ENCODE peak calls at places on chromosomes 5 and 9, in five cellular contexts. One of them, this sample, is unnamed.

GRCh38 chr5:33507426-33507825 is 66.7 kb downstream of the TARS1 start:
- DNase-seq in ovary: no peak
- DNase-seq in left ventricle myocardium inferior: no peak
- DNase-seq in epithelial cell of esophagus: no peak
- DNase-seq in cardiac fibroblast: peak
- DNase-seq in this sample: no peak

GRCh38 chr5:132272341-132273210 is 15.1 kb downstream of the PDLIM4 start:
- DNase-seq in ovary: peak
- DNase-seq in left ventricle myocardium inferior: peak
- DNase-seq in epithelial cell of esophagus: peak
- DNase-seq in cardiac fibroblast: peak
- DNase-seq in this sample: no peak

GRCh38 chr9:95570646-95571045 is 53.9 kb upstream of the PTCH1 start:
- DNase-seq in ovary: no peak
- DNase-seq in left ventricle myocardium inferior: no peak
- DNase-seq in epithelial cell of esophagus: no peak
- DNase-seq in cardiac fibroblast: peak
- DNase-seq in this sample: no peak

GRCh38 chr5:172959824-172960799 is 888 bp downstream of the RPL26L1 start:
- DNase-seq in ovary: no peak
- DNase-seq in left ventricle myocardium inferior: no peak
- DNase-seq in epithelial cell of esophagus: no peak
- DNase-seq in cardiac fibroblast: peak
- DNase-seq in this sample: no peak

GRCh38 chr9:86337469-86338107 is 16.6 kb downstream of the TUT7 start:
- DNase-seq in ovary: no peak
- DNase-seq in left ventricle myocardium inferior: no peak
- DNase-seq in epithelial cell of esophagus: no peak
- DNase-seq in cardiac fibroblast: no peak
- DNase-seq in this sample: no peak

GRCh38 chr5:132483101-132483500 is 7.5 kb downstream of the IRF1 start:
- DNase-seq in ovary: peak
- DNase-seq in left ventricle myocardium inferior: no peak
- DNase-seq in epithelial cell of esophagus: no peak
- DNase-seq in cardiac fibroblast: no peak
- DNase-seq in this sample: no peak

GRCh38 chr5:11234501-11234911 is 473.5 kb upstream of the DAP start:
- DNase-seq in ovary: no peak
- DNase-seq in left ventricle myocardium inferior: peak
- DNase-seq in epithelial cell of esophagus: no peak
- DNase-seq in cardiac fibroblast: no peak
- DNase-seq in this sample: no peak

GRCh38 chr9:133171161-133171955 is 7.6 kb upstream of the GBGT1 start:
- DNase-seq in ovary: no peak
- DNase-seq in left ventricle myocardium inferior: no peak
- DNase-seq in epithelial cell of esophagus: no peak
- DNase-seq in cardiac fibroblast: no peak
- DNase-seq in this sample: no peak

GRCh38 chr5:95162231-95162992 is 122.5 kb downstream of the MCTP1 start:
- DNase-seq in ovary: no peak
- DNase-seq in left ventricle myocardium inferior: no peak
- DNase-seq in epithelial cell of esophagus: no peak
- DNase-seq in cardiac fibroblast: no peak
- DNase-seq in this sample: no peak

GRCh38 chr5:149887622-149888183 is 56.9 kb downstream of the PDE6A start:
- DNase-seq in ovary: peak
- DNase-seq in left ventricle myocardium inferior: no peak
- DNase-seq in epithelial cell of esophagus: peak
- DNase-seq in cardiac fibroblast: peak
- DNase-seq in this sample: no peak

GRCh38 chr9:83144492-83144891 is 81.5 kb upstream of the RASEF start:
- DNase-seq in ovary: no peak
- DNase-seq in left ventricle myocardium inferior: no peak
- DNase-seq in epithelial cell of esophagus: no peak
- DNase-seq in cardiac fibroblast: no peak
- DNase-seq in this sample: no peak

GRCh38 chr5:77423022-77423750 is 68.9 kb downstream of the WDR41 start:
- DNase-seq in ovary: no peak
- DNase-seq in left ventricle myocardium inferior: no peak
- DNase-seq in epithelial cell of esophagus: no peak
- DNase-seq in cardiac fibroblast: no peak
- DNase-seq in this sample: no peak

GRCh38 chr9:108057421-108058136 is 568.0 kb upstream of the KLF4 start:
- DNase-seq in ovary: no peak
- DNase-seq in left ventricle myocardium inferior: no peak
- DNase-seq in epithelial cell of esophagus: peak
- DNase-seq in cardiac fibroblast: peak
- DNase-seq in this sample: no peak

GRCh38 chr5:61767231-61768080 is 435.4 kb downstream of the ZSWIM6 start:
- DNase-seq in ovary: no peak
- DNase-seq in left ventricle myocardium inferior: no peak
- DNase-seq in epithelial cell of esophagus: no peak
- DNase-seq in cardiac fibroblast: no peak
- DNase-seq in this sample: no peak

DNA sequence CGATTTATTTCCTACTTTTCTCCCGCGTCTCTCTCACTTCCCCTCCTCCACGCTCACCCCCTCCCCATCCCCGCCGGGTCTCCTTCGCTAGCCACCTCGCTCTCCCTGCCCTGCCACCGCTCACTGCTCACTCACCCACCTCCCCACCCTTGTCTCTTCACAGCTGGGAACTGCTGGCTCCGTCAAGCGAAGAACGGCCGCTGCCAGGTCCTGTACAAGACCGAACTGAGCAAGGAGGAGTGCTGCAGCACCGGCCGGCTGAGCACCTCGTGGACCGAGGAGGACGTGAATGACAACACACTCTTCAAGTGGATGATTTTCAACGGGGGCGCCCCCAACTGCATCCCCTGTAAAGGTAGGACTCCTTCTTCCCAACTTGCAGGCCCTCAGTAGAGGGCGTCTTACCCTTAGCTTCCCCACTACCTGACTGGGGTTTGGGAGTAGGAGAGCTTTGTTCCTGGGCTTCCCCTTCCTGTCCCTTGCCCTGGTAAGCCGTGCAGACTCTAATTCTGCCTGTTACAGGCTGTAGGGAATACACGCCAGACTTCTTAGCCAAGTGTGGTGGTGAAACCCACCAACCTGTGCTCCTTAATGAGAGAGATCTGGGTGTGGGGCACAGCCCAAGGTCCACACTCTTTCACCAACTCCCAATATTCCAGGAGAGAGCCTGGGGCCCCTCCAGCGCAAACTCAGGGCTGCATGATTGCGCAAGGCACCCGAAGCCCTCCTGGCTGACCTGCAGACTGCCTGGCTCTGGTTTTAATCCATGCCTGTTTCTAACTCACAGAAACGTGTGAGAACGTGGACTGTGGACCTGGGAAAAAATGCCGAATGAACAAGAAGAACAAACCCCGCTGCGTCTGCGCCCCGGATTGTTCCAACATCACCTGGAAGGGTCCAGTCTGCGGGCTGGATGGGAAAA is 2.5 kb downstream of the FST start:
- DNase-seq in ovary: peak
- DNase-seq in left ventricle myocardium inferior: peak
- DNase-seq in epithelial cell of esophagus: peak
- DNase-seq in cardiac fibroblast: peak
- DNase-seq in this sample: no peak
- TF ChIP-seq CTCF in ovary: no peak
- TF ChIP-seq CTCF in left ventricle myocardium inferior: peak
- TF ChIP-seq CTCF in epithelial cell of esophagus: peak
- TF ChIP-seq CTCF in cardiac fibroblast: peak
- TF ChIP-seq CTCF in this sample: peak

GRCh38 chr9:84271887-84272556 is 68.5 kb downstream of the SLC28A3 start:
- DNase-seq in ovary: peak
- DNase-seq in left ventricle myocardium inferior: no peak
- DNase-seq in epithelial cell of esophagus: no peak
- DNase-seq in cardiac fibroblast: peak
- DNase-seq in this sample: no peak
- H3K4me3 ChIP-seq in ovary: no peak
- H3K4me3 ChIP-seq in left ventricle myocardium inferior: peak
- H3K4me3 ChIP-seq in epithelial cell of esophagus: no peak
- H3K4me3 ChIP-seq in cardiac fibroblast: peak
- H3K4me3 ChIP-seq in this sample: peak

GRCh38 chr9:131347376-131348020 is 46.4 kb upstream of the PRRC2B start:
- DNase-seq in ovary: no peak
- DNase-seq in left ventricle myocardium inferior: no peak
- DNase-seq in epithelial cell of esophagus: no peak
- DNase-seq in cardiac fibroblast: no peak
- DNase-seq in this sample: no peak

GRCh38 chr9:131349881-131350563 is 43.9 kb upstream of the PRRC2B start:
- DNase-seq in ovary: peak
- DNase-seq in left ventricle myocardium inferior: peak
- DNase-seq in epithelial cell of esophagus: peak
- DNase-seq in cardiac fibroblast: peak
- DNase-seq in this sample: peak

GRCh38 chr9:131349522-131349880 is 44.4 kb upstream of the PRRC2B start:
- DNase-seq in ovary: no peak
- DNase-seq in left ventricle myocardium inferior: no peak
- DNase-seq in epithelial cell of esophagus: no peak
- DNase-seq in cardiac fibroblast: no peak
- DNase-seq in this sample: no peak

GRCh38 chr9:131346559-131346958 is 47.3 kb upstream of the PRRC2B start:
- DNase-seq in ovary: no peak
- DNase-seq in left ventricle myocardium inferior: no peak
- DNase-seq in epithelial cell of esophagus: no peak
- DNase-seq in cardiac fibroblast: no peak
- DNase-seq in this sample: no peak

DNA sequence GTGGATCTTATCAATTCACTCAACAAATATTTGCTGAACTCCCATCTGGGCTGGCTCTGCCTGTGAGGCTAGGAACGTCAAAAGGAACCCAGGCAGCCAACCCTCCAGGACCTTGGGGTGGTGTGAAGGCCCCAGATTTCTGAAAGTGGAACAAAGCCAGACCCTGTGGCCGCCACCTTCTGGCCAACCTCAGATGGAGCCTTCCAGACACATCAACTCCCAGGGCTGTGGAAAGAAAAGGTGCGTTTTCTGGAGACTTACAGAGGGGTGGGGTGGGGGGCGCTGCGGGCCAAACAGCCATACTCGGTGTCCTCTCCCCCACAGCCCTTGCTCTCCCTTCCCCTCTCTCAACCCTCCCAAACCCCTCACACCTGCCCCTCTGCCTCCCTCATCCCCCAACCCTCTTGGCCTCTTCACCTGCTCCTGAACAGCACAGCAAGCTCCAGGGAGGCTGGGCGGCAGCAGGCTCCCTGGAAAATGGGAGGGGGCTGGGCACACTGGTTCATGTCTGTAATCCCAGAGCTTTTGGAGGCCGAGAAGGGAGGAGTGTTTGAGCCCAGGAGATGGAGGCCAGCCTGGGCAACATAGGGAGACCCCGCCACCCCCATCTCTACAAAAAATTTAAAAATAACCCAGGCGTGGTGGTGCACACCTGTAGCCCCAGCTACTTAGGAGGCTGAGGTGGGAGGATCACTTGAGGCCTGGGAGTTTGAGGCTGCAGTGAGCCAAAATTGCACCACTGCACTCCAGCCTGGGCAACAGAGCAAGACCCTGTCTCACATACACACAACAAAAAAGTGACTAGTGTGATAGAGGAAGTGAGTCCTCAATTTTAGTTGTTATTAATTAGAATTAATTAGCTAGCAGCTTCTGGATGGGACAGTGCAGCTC is 45.0 kb upstream of the PRRC2B start:
- DNase-seq in ovary: peak
- DNase-seq in left ventricle myocardium inferior: no peak
- DNase-seq in epithelial cell of esophagus: no peak
- DNase-seq in cardiac fibroblast: no peak
- DNase-seq in this sample: no peak
- TF ChIP-seq CTCF in ovary: no peak
- TF ChIP-seq CTCF in left ventricle myocardium inferior: no peak
- TF ChIP-seq CTCF in epithelial cell of esophagus: no peak
- TF ChIP-seq CTCF in cardiac fibroblast: peak
- TF ChIP-seq CTCF in this sample: no peak

GRCh38 chr5:115568668-115569067 is 24.1 kb upstream of the FEM1C start:
- DNase-seq in ovary: no peak
- DNase-seq in left ventricle myocardium inferior: no peak
- DNase-seq in epithelial cell of esophagus: no peak
- DNase-seq in cardiac fibroblast: no peak
- DNase-seq in this sample: no peak

GRCh38 chr5:115575167-115576070 is 26.9 kb downstream of the TICAM2 start:
- DNase-seq in ovary: no peak
- DNase-seq in left ventricle myocardium inferior: no peak
- DNase-seq in epithelial cell of esophagus: peak
- DNase-seq in cardiac fibroblast: peak
- DNase-seq in this sample: peak

GRCh38 chr5:115577329-115577728 is 24.9 kb downstream of the TICAM2 start:
- DNase-seq in ovary: no peak
- DNase-seq in left ventricle myocardium inferior: no peak
- DNase-seq in epithelial cell of esophagus: peak
- DNase-seq in cardiac fibroblast: peak
- DNase-seq in this sample: no peak

GRCh38 chr5:115571441-115571878 is 26.9 kb upstream of the FEM1C start:
- DNase-seq in ovary: no peak
- DNase-seq in left ventricle myocardium inferior: no peak
- DNase-seq in epithelial cell of esophagus: no peak
- DNase-seq in cardiac fibroblast: peak
- DNase-seq in this sample: no peak

GRCh38 chr5:115573133-115573532 is 28.6 kb upstream of the FEM1C start:
- DNase-seq in ovary: no peak
- DNase-seq in left ventricle myocardium inferior: no peak
- DNase-seq in epithelial cell of esophagus: no peak
- DNase-seq in cardiac fibroblast: peak
- DNase-seq in this sample: no peak
- H3K4me3 ChIP-seq in ovary: no peak
- H3K4me3 ChIP-seq in left ventricle myocardium inferior: no peak
- H3K4me3 ChIP-seq in epithelial cell of esophagus: no peak
- H3K4me3 ChIP-seq in cardiac fibroblast: no peak
- H3K4me3 ChIP-seq in this sample: no peak